ENCODE peak calls at places on chromosomes 3 and 15, in ten cellular contexts. One of them, this sample, is unnamed.

GRCh38 chr3:121995190-121996137 is 26.6 kb downstream of the ILDR1 start:
- DNase-seq in HFF-Myc: peak
- DNase-seq in lower leg skin: peak
- DNase-seq in fibroblast of the aortic adventitia: peak
- DNase-seq in PC-9: peak
- DNase-seq in CD8-positive, alpha-beta T cell: no peak
- DNase-seq in neural crest cell: peak
- DNase-seq in uterus: no peak
- DNase-seq in WTC11: peak
- DNase-seq in cardiac muscle cell: peak
- DNase-seq in this sample: no peak

GRCh38 chr3:105232536-105232935 is 134.2 kb upstream of the ALCAM start:
- DNase-seq in cardiac muscle cell: peak
- DNase-seq in uterus: no peak
- DNase-seq in CD8-positive, alpha-beta T cell: no peak
- DNase-seq in lower leg skin: no peak
- DNase-seq in HFF-Myc: no peak
- DNase-seq in PC-9: no peak
- DNase-seq in WTC11: no peak
- DNase-seq in neural crest cell: no peak
- DNase-seq in fibroblast of the aortic adventitia: peak
- DNase-seq in this sample: no peak

GRCh38 chr3:124526601-124527000 is 203.7 kb upstream of the UMPS start:
- DNase-seq in cardiac muscle cell: no peak
- DNase-seq in WTC11: no peak
- DNase-seq in PC-9: no peak
- DNase-seq in lower leg skin: no peak
- DNase-seq in neural crest cell: no peak
- DNase-seq in fibroblast of the aortic adventitia: no peak
- DNase-seq in HFF-Myc: no peak
- DNase-seq in CD8-positive, alpha-beta T cell: no peak
- DNase-seq in uterus: no peak
- DNase-seq in this sample: no peak

GRCh38 chr15:70314652-70315051 is 216.9 kb upstream of the TLE3 start:
- DNase-seq in WTC11: no peak
- DNase-seq in neural crest cell: no peak
- DNase-seq in cardiac muscle cell: no peak
- DNase-seq in PC-9: no peak
- DNase-seq in uterus: no peak
- DNase-seq in CD8-positive, alpha-beta T cell: peak
- DNase-seq in HFF-Myc: no peak
- DNase-seq in fibroblast of the aortic adventitia: no peak
- DNase-seq in lower leg skin: no peak
- DNase-seq in this sample: no peak

GRCh38 chr15:91186892-91187644 is 87.0 kb downstream of the SV2B start:
- DNase-seq in fibroblast of the aortic adventitia: peak
- DNase-seq in neural crest cell: peak
- DNase-seq in WTC11: no peak
- DNase-seq in uterus: no peak
- DNase-seq in HFF-Myc: peak
- DNase-seq in CD8-positive, alpha-beta T cell: no peak
- DNase-seq in cardiac muscle cell: peak
- DNase-seq in PC-9: no peak
- DNase-seq in lower leg skin: no peak
- DNase-seq in this sample: no peak

GRCh38 chr3:71225951-71226564 is 357.5 kb downstream of the FOXP1 start:
- DNase-seq in uterus: no peak
- DNase-seq in CD8-positive, alpha-beta T cell: peak
- DNase-seq in cardiac muscle cell: no peak
- DNase-seq in HFF-Myc: no peak
- DNase-seq in lower leg skin: no peak
- DNase-seq in WTC11: no peak
- DNase-seq in PC-9: no peak
- DNase-seq in fibroblast of the aortic adventitia: peak
- DNase-seq in neural crest cell: no peak
- DNase-seq in this sample: no peak

GRCh38 chr3:42012935-42013651 is 51.2 kb upstream of the ULK4 start:
- DNase-seq in HFF-Myc: no peak
- DNase-seq in uterus: peak
- DNase-seq in fibroblast of the aortic adventitia: peak
- DNase-seq in PC-9: no peak
- DNase-seq in lower leg skin: peak
- DNase-seq in WTC11: peak
- DNase-seq in neural crest cell: peak
- DNase-seq in CD8-positive, alpha-beta T cell: peak
- DNase-seq in cardiac muscle cell: peak
- DNase-seq in this sample: peak

GRCh38 chr15:75232826-75233503 is 25.2 kb upstream of the GOLGA6C start:
- DNase-seq in neural crest cell: no peak
- DNase-seq in uterus: no peak
- DNase-seq in HFF-Myc: no peak
- DNase-seq in lower leg skin: no peak
- DNase-seq in cardiac muscle cell: no peak
- DNase-seq in WTC11: no peak
- DNase-seq in CD8-positive, alpha-beta T cell: no peak
- DNase-seq in fibroblast of the aortic adventitia: no peak
- DNase-seq in PC-9: no peak
- DNase-seq in this sample: no peak

GRCh38 chr15:52078876-52079700 is 33.5 kb downstream of the BCL2L10 start:
- DNase-seq in fibroblast of the aortic adventitia: peak
- DNase-seq in neural crest cell: peak
- DNase-seq in PC-9: no peak
- DNase-seq in uterus: peak
- DNase-seq in HFF-Myc: no peak
- DNase-seq in cardiac muscle cell: peak
- DNase-seq in lower leg skin: peak
- DNase-seq in WTC11: peak
- DNase-seq in CD8-positive, alpha-beta T cell: peak
- DNase-seq in this sample: peak

GRCh38 chr15:70643783-70644125 is 119.6 kb downstream of the UACA start:
- DNase-seq in WTC11: no peak
- DNase-seq in uterus: no peak
- DNase-seq in CD8-positive, alpha-beta T cell: no peak
- DNase-seq in fibroblast of the aortic adventitia: peak
- DNase-seq in PC-9: peak
- DNase-seq in HFF-Myc: no peak
- DNase-seq in cardiac muscle cell: peak
- DNase-seq in neural crest cell: no peak
- DNase-seq in lower leg skin: no peak
- DNase-seq in this sample: no peak

GRCh38 chr3:38141952-38142273 is 3.5 kb downstream of the MYD88 start:
- DNase-seq in neural crest cell: no peak
- DNase-seq in CD8-positive, alpha-beta T cell: peak
- DNase-seq in HFF-Myc: no peak
- DNase-seq in cardiac muscle cell: no peak
- DNase-seq in uterus: no peak
- DNase-seq in PC-9: peak
- DNase-seq in WTC11: no peak
- DNase-seq in fibroblast of the aortic adventitia: no peak
- DNase-seq in lower leg skin: peak
- DNase-seq in this sample: no peak

GRCh38 chr3:14522129-14522691 is 17.9 kb downstream of the GRIP2 start:
- DNase-seq in HFF-Myc: no peak
- DNase-seq in uterus: peak
- DNase-seq in CD8-positive, alpha-beta T cell: no peak
- DNase-seq in fibroblast of the aortic adventitia: no peak
- DNase-seq in cardiac muscle cell: no peak
- DNase-seq in PC-9: no peak
- DNase-seq in WTC11: no peak
- DNase-seq in lower leg skin: peak
- DNase-seq in neural crest cell: no peak
- DNase-seq in this sample: no peak

GRCh38 chr3:160678447-160678846 is 1.5 kb downstream of the ARL14 start:
- DNase-seq in neural crest cell: no peak
- DNase-seq in uterus: no peak
- DNase-seq in lower leg skin: no peak
- DNase-seq in fibroblast of the aortic adventitia: no peak
- DNase-seq in cardiac muscle cell: no peak
- DNase-seq in WTC11: no peak
- DNase-seq in CD8-positive, alpha-beta T cell: no peak
- DNase-seq in HFF-Myc: no peak
- DNase-seq in PC-9: no peak
- DNase-seq in this sample: no peak

GRCh38 chr3:194136519-194137313 is 768 bp downstream of the HES1 start:
- DNase-seq in fibroblast of the aortic adventitia: peak
- DNase-seq in CD8-positive, alpha-beta T cell: peak
- DNase-seq in HFF-Myc: no peak
- DNase-seq in uterus: no peak
- DNase-seq in neural crest cell: peak
- DNase-seq in lower leg skin: peak
- DNase-seq in cardiac muscle cell: peak
- DNase-seq in WTC11: peak
- DNase-seq in PC-9: peak
- DNase-seq in this sample: peak

GRCh38 chr3:50237133-50237651 is 1.2 kb downstream of the GNAI2 start:
- DNase-seq in neural crest cell: no peak
- DNase-seq in cardiac muscle cell: peak
- DNase-seq in PC-9: no peak
- DNase-seq in fibroblast of the aortic adventitia: peak
- DNase-seq in CD8-positive, alpha-beta T cell: peak
- DNase-seq in lower leg skin: no peak
- DNase-seq in HFF-Myc: no peak
- DNase-seq in WTC11: peak
- DNase-seq in uterus: no peak
- DNase-seq in this sample: no peak

GRCh38 chr3:52250122-52250521 is 4.6 kb downstream of the PPM1M start:
- DNase-seq in neural crest cell: no peak
- DNase-seq in fibroblast of the aortic adventitia: no peak
- DNase-seq in WTC11: no peak
- DNase-seq in lower leg skin: no peak
- DNase-seq in uterus: no peak
- DNase-seq in HFF-Myc: no peak
- DNase-seq in cardiac muscle cell: no peak
- DNase-seq in PC-9: no peak
- DNase-seq in CD8-positive, alpha-beta T cell: no peak
- DNase-seq in this sample: no peak

GRCh38 chr15:94042163-94042954 is 189.0 kb upstream of the MCTP2 start:
- DNase-seq in uterus: peak
- DNase-seq in cardiac muscle cell: peak
- DNase-seq in fibroblast of the aortic adventitia: peak
- DNase-seq in WTC11: no peak
- DNase-seq in neural crest cell: no peak
- DNase-seq in lower leg skin: no peak
- DNase-seq in CD8-positive, alpha-beta T cell: no peak
- DNase-seq in PC-9: no peak
- DNase-seq in HFF-Myc: no peak
- DNase-seq in this sample: no peak

GRCh38 chr3:4977889-4978258 is 1.4 kb upstream of the BHLHE40 start:
- DNase-seq in CD8-positive, alpha-beta T cell: no peak
- DNase-seq in PC-9: no peak
- DNase-seq in WTC11: no peak
- DNase-seq in uterus: no peak
- DNase-seq in cardiac muscle cell: no peak
- DNase-seq in lower leg skin: no peak
- DNase-seq in HFF-Myc: no peak
- DNase-seq in fibroblast of the aortic adventitia: no peak
- DNase-seq in neural crest cell: no peak
- DNase-seq in this sample: no peak

GRCh38 chr3:118955914-118956556 is 78.6 kb downstream of the IGSF11 start:
- DNase-seq in lower leg skin: no peak
- DNase-seq in CD8-positive, alpha-beta T cell: no peak
- DNase-seq in uterus: no peak
- DNase-seq in HFF-Myc: no peak
- DNase-seq in cardiac muscle cell: no peak
- DNase-seq in WTC11: no peak
- DNase-seq in fibroblast of the aortic adventitia: no peak
- DNase-seq in PC-9: no peak
- DNase-seq in neural crest cell: no peak
- DNase-seq in this sample: no peak

DNA sequence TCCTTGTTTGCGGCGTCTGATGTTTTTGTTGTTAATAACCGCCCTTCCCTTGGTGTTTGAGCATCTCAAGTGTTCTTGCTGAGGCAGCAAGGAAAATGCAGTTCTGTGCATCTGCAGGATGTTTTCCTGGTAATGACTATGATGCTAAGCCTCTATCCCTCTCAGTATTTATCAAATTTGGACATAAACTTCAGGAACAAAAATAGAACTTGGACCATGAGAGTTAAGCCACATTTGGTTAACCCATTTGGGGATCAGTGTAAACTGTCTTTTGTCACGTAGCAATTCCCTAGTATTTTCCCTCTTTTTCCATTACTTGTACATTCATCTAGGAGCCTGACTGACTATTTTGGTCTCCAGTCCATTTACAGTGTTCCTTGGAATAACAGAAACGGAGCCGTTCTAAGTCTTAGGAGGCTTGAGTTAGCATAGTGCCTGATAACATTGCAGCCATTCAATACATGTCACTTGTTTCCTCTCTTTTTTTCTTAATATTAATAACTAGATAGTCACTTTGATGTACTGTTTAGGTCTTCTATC is 250.8 kb downstream of the RBMS3 start:
- DNase-seq in uterus: no peak
- DNase-seq in HFF-Myc: no peak
- DNase-seq in cardiac muscle cell: no peak
- DNase-seq in fibroblast of the aortic adventitia: no peak
- DNase-seq in CD8-positive, alpha-beta T cell: no peak
- DNase-seq in neural crest cell: no peak
- DNase-seq in lower leg skin: no peak
- DNase-seq in WTC11: no peak
- DNase-seq in PC-9: no peak
- DNase-seq in this sample: no peak
- TF ChIP-seq CTCF in uterus: no peak
- TF ChIP-seq CTCF in HFF-Myc: no peak
- TF ChIP-seq CTCF in cardiac muscle cell: no peak
- TF ChIP-seq CTCF in fibroblast of the aortic adventitia: no peak
- TF ChIP-seq CTCF in CD8-positive, alpha-beta T cell: no peak
- TF ChIP-seq CTCF in neural crest cell: no peak
- TF ChIP-seq CTCF in lower leg skin: no peak
- TF ChIP-seq CTCF in WTC11: no peak
- TF ChIP-seq CTCF in PC-9: no peak
- TF ChIP-seq CTCF in this sample: no peak

GRCh38 chr3:81643721-81644120 is 117.7 kb downstream of the GBE1 start:
- DNase-seq in lower leg skin: no peak
- DNase-seq in uterus: no peak
- DNase-seq in PC-9: no peak
- DNase-seq in WTC11: no peak
- DNase-seq in cardiac muscle cell: peak
- DNase-seq in CD8-positive, alpha-beta T cell: no peak
- DNase-seq in fibroblast of the aortic adventitia: peak
- DNase-seq in neural crest cell: no peak
- DNase-seq in HFF-Myc: peak
- DNase-seq in this sample: no peak
- TF ChIP-seq CTCF in lower leg skin: no peak
- TF ChIP-seq CTCF in uterus: no peak
- TF ChIP-seq CTCF in PC-9: peak
- TF ChIP-seq CTCF in WTC11: no peak
- TF ChIP-seq CTCF in cardiac muscle cell: peak
- TF ChIP-seq CTCF in CD8-positive, alpha-beta T cell: no peak
- TF ChIP-seq CTCF in fibroblast of the aortic adventitia: peak
- TF ChIP-seq CTCF in neural crest cell: peak
- TF ChIP-seq CTCF in HFF-Myc: no peak
- TF ChIP-seq CTCF in this sample: no peak

GRCh38 chr3:163543558-163544189 is 1534.6 kb downstream of the SI start:
- DNase-seq in CD8-positive, alpha-beta T cell: no peak
- DNase-seq in HFF-Myc: no peak
- DNase-seq in neural crest cell: no peak
- DNase-seq in PC-9: no peak
- DNase-seq in cardiac muscle cell: no peak
- DNase-seq in fibroblast of the aortic adventitia: no peak
- DNase-seq in uterus: no peak
- DNase-seq in WTC11: no peak
- DNase-seq in lower leg skin: no peak
- DNase-seq in this sample: no peak
- TF ChIP-seq CTCF in CD8-positive, alpha-beta T cell: no peak
- TF ChIP-seq CTCF in HFF-Myc: no peak
- TF ChIP-seq CTCF in neural crest cell: no peak
- TF ChIP-seq CTCF in PC-9: no peak
- TF ChIP-seq CTCF in cardiac muscle cell: no peak
- TF ChIP-seq CTCF in fibroblast of the aortic adventitia: no peak
- TF ChIP-seq CTCF in uterus: no peak
- TF ChIP-seq CTCF in WTC11: no peak
- TF ChIP-seq CTCF in lower leg skin: no peak
- TF ChIP-seq CTCF in this sample: no peak

GRCh38 chr15:55912982-55913381 is 80.4 kb downstream of the NEDD4 start:
- DNase-seq in HFF-Myc: no peak
- DNase-seq in CD8-positive, alpha-beta T cell: no peak
- DNase-seq in neural crest cell: no peak
- DNase-seq in PC-9: no peak
- DNase-seq in lower leg skin: no peak
- DNase-seq in cardiac muscle cell: peak
- DNase-seq in fibroblast of the aortic adventitia: no peak
- DNase-seq in WTC11: no peak
- DNase-seq in uterus: no peak
- DNase-seq in this sample: no peak
- TF ChIP-seq CTCF in HFF-Myc: no peak
- TF ChIP-seq CTCF in CD8-positive, alpha-beta T cell: no peak
- TF ChIP-seq CTCF in neural crest cell: no peak
- TF ChIP-seq CTCF in PC-9: no peak
- TF ChIP-seq CTCF in lower leg skin: no peak
- TF ChIP-seq CTCF in cardiac muscle cell: no peak
- TF ChIP-seq CTCF in fibroblast of the aortic adventitia: no peak
- TF ChIP-seq CTCF in WTC11: no peak
- TF ChIP-seq CTCF in uterus: no peak
- TF ChIP-seq CTCF in this sample: no peak

This sample was measured in CD4-positive, alpha-beta T cell.